ENCODE peak calls at places on chromosomes 11 and 22, in four cellular contexts. Z is PC-3; O is naive thymus-derived CD4-positive, alpha-beta T cell; T is psoas muscle. R is an unnamed sample. For H3K4me1 and H3K27me3, the result is how much of the 10 kb centered on the place peaks cover.

GRCh38 chr11:65896009-65896999 is 3.9 kb downstream of the FOSL1 start:
- DNase-seq in O (no peak), Z (peak), T (no peak), R (no peak)

GRCh38 chr11:66291303-66291705 is 390 bp upstream of the TMEM151A start:
- DNase-seq in O (no peak), Z (no peak), T (no peak), R (no peak)

GRCh38 chr11:15519124-15519791 is 404.5 kb downstream of the INSC start:
- DNase-seq in Z (no peak), T (no peak), O (no peak), R (no peak)

GRCh38 chr11:65502852-65503603 is 4.2 kb downstream of the MALAT1 start:
- DNase-seq in Z (no peak), O (peak), T (no peak), R (peak)

GRCh38 chr11:43789700-43790443 is 90.8 kb upstream of the ALKBH3 start:
- DNase-seq in O (no peak), Z (peak), T (no peak), R (peak)

GRCh38 chr11:108115495-108116140 is 5.7 kb upstream of the ACAT1 start:
- DNase-seq in O (no peak), Z (peak), T (peak), R (peak)

GRCh38 chr22:29987143-29987542 is 93.1 kb upstream of the HORMAD2 start:
- DNase-seq in T (no peak), O (no peak), Z (no peak), R (no peak)

GRCh38 chr11:46210133-46210636 is 67.3 kb upstream of the CREB3L1 start:
- DNase-seq in O (no peak), T (no peak), Z (peak), R (peak)

GRCh38 chr11:33018005-33018404 is 2.3 kb downstream of the DEPDC7 start:
- DNase-seq in T (no peak), Z (no peak), O (no peak), R (no peak)

GRCh38 chr11:57315491-57315890 is 9.3 kb downstream of the TNKS1BP1 start:
- DNase-seq in O (no peak), T (no peak), Z (no peak), R (no peak)

GRCh38 chr11:73402834-73403185 is 26.6 kb downstream of the RELT start:
- DNase-seq in Z (peak), O (no peak), T (no peak), R (no peak)

GRCh38 chr11:8017894-8018741 is 31.0 kb downstream of the EIF3F start:
- DNase-seq in Z (no peak), O (no peak), T (no peak), R (no peak)

GRCh38 chr11:59551651-59552521 is 40.5 kb downstream of the OR4D9 start:
- DNase-seq in O (no peak), Z (peak), T (no peak), R (peak)

GRCh38 chr11:134716582-134716981 is 304.5 kb upstream of the B3GAT1 start:
- DNase-seq in Z (no peak), T (no peak), O (no peak), R (no peak)

GRCh38 chr11:134676516-134677287 is 264.7 kb upstream of the B3GAT1 start:
- DNase-seq in T (no peak), Z (no peak), O (no peak), R (no peak)

GRCh38 chr11:13970986-13971385 is 8.5 kb downstream of the SPON1 start:
- DNase-seq in O (no peak), T (no peak), Z (peak), R (no peak)

GRCh38 chr11:71204748-71205664 is 47.4 kb downstream of the SHANK2 start:
- DNase-seq in T (no peak), Z (no peak), O (no peak), R (no peak)

GRCh38 chr11:117387992-117388765 is 60.5 kb downstream of the CEP164 start:
- DNase-seq in O (no peak), Z (no peak), T (no peak), R (no peak)

GRCh38 chr11:132549001-132549400 is 983.3 kb downstream of the OPCML start:
- DNase-seq in T (no peak), O (no peak), Z (no peak), R (no peak)

GRCh38 chr11:85590848-85591483 is 36.2 kb downstream of the DLG2 start:
- DNase-seq in O (no peak), Z (peak), T (no peak), R (peak)

GRCh38 chr11:74033046-74033445 is 24.2 kb upstream of the UCP3 start:
- DNase-seq in T (no peak), Z (no peak), O (peak), R (no peak)

GRCh38 chr22:39472570-39473556 is 16.1 kb downstream of the MGAT3 start:
- DNase-seq in Z (no peak), O (no peak), T (no peak), R (no peak)
- H3K4me1 ChIP-seq in Z (under half), O (under half), T (under half), R (under half)

GRCh38 chr22:48498526-48499331 is 1328.9 kb downstream of the BRD1 start:
- DNase-seq in T (no peak), Z (no peak), O (no peak), R (no peak)
- H3K27me3 ChIP-seq in T (under half), Z (under half), O (under half), R (under half)

DNA sequence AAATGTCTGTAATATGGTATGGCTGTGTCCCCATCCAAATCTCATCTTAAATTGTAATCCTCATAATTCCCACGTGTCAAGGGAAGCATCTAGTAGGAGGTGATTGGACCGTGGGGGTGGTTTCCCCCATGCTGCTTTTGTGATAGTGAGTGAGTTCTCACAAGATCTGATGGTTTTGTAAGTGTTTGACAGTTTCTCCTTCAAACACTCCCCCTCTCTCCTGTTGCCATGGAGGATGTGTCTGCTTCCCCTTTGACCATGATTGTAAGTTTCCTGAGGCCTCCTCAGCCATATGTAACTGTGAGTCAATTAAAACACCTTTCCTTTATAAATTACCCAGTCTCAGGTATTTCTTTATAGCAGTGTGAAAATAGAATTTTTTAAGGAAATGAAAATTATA is 31.1 kb upstream of the CD44 start:
- DNase-seq in Z (no peak), O (no peak), T (no peak), R (no peak)
- H3K27ac ChIP-seq in Z (no peak), O (no peak), T (no peak), R (no peak)

DNA sequence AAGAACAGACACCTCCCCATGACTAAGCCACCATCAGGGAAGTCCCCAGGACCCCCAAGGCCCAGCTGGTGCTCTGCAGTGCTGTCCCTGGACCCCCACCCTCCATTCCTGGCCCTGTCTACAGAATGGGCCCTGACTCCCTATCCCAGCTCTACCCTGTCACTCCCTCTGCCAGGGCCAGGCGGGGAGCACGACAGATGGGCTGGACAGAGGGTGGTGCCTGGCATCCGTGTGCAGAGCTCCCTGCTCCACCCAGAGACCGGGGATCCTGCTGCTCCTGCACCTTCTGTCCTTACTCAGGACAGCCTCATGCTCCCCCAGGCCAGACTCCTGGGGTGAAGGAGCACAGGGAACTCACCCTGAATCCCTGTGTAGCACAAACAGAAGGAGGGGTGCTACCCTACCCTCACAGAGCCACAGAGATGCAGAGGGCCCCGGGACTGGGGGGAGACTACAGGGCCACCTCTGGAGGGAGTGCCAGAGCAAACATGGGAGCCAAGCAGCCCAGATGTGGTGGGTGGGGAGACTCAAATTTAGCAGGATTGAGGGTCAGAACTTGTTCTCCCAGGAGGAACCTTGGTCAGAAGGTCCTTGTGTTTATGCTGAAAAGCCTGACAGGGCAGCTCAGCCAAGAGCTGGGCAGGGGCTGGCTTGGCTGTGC is 2.0 kb downstream of the ARVCF start:
- DNase-seq in T (no peak), Z (no peak), O (no peak), R (no peak)
- H3K4me1 ChIP-seq in T (under half), Z (under half), O (under half), R (under half)

GRCh38 chr22:41922336-41922735 is 4.3 kb downstream of the TNFRSF13C start:
- DNase-seq in T (no peak), O (no peak), Z (no peak), R (no peak)

GRCh38 chr22:41923595-41924276 is 2.9 kb downstream of the TNFRSF13C start:
- DNase-seq in T (no peak), Z (no peak), O (no peak), R (no peak)

GRCh38 chr22:41920271-41920976 is 5.5 kb upstream of the SHISA8 start:
- DNase-seq in Z (no peak), O (no peak), T (no peak), R (no peak)

GRCh38 chr22:41925783-41926460 is 684 bp downstream of the TNFRSF13C start:
- DNase-seq in Z (peak), T (peak), O (peak), R (no peak)

GRCh38 chr22:41922940-41923594 is 3.5 kb downstream of the TNFRSF13C start:
- DNase-seq in T (no peak), O (no peak), Z (no peak), R (no peak)
- H3K27me3 ChIP-seq in T (under half), O (under half), Z (under half), R (under half)

GRCh38 chr11:22797081-22797480 is 32.5 kb downstream of the SVIP start:
- DNase-seq in O (no peak), Z (no peak), T (no peak), R (no peak)
- H3K27ac ChIP-seq in O (no peak), Z (no peak), T (no peak), R (no peak)

DNA sequence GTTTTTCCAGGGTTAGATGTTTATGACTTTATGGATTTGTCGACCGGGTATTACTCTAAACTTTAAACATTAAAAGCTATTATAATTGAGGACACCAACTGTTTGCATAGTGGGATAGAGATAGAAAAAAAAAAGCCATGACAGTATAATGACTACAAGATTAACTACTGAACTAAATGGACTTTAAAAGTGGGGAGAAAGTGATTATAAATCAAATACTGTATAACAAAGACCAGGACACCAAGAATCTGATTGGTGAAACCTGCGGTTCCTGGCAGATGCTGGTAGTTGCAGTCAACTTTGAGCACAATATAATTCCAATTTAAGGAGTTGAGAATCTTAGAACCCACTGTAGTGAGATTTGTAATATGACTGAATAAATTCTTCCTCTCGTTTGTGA is 2.5 kb downstream of the CRKL start:
- DNase-seq in T (no peak), Z (no peak), O (no peak), R (no peak)
- H3K4me1 ChIP-seq in T (under half), Z (under half), O (under half), R (under half)

GRCh38 chr11:645536-645935 is 8.5 kb downstream of the DRD4 start:
- DNase-seq in Z (no peak), O (no peak), T (no peak), R (no peak)
- H3K27me3 ChIP-seq in Z (under half), O (under half), T (under half), R (under half)

GRCh38 chr22:44181033-44181911 is 547 bp downstream of the PARVG start:
- DNase-seq in Z (peak), O (peak), T (no peak), R (no peak)
- H3K27ac ChIP-seq in Z (no peak), O (peak), T (no peak), R (no peak)

R was measured in foreskin keratinocyte.